ENCODE peak calls at places on chromosomes 1 and 21, in eight cellular contexts. K is ACHN; P is substantia nigra; B is activated naive CD8-positive, alpha-beta T cell treated with anti-CD3 and anti-CD28 coated beads, Interleukin-2, amount 50 U/mL, for 24 hours; M is body of pancreas; I is endothelial cell; Z is stimulated activated CD4-positive, alpha-beta T cell treated with anti-CD3 and anti-CD28 coated beads, Interleukin-4, amount 100 ng/mL, for 48 hours; N is nucleus accumbens. F is an unnamed sample.

GRCh38 chr1:181062800-181063428 is 25.6 kb upstream of the IER5 start:
- DNase-seq in I (no peak), Z (no peak), M (peak; percentile 35), K (no peak), P (no peak), N (no peak), B (peak; percentile 46), F (no peak)

GRCh38 chr21:42040411-42041180 is 30.4 kb upstream of the ZBTB21 start:
- DNase-seq in B (no peak), M (peak; percentile 56), Z (no peak), P (no peak), I (no peak), N (no peak), K (peak; percentile 97), F (no peak)

GRCh38 chr21:45580576-45581321 is 38.5 kb upstream of the SLC19A1 start:
- DNase-seq in M (no peak), B (no peak), K (no peak), N (no peak), P (no peak), Z (no peak), I (no peak), F (no peak)

GRCh38 chr1:162321809-162322422 is 54.7 kb downstream of the SPATA46 start:
- DNase-seq in N (no peak), Z (no peak), I (no peak), M (no peak), P (no peak), K (no peak), B (no peak), F (no peak)

GRCh38 chr1:193685986-193686385 is 499.6 kb upstream of the B3GALT2 start:
- DNase-seq in P (no peak), Z (no peak), K (no peak), N (no peak), B (no peak), I (no peak), M (no peak), F (no peak)

GRCh38 chr1:83034846-83035245 is 964.1 kb downstream of the TTLL7 start:
- DNase-seq in N (no peak), K (no peak), Z (no peak), M (no peak), B (no peak), I (no peak), P (no peak), F (no peak)

GRCh38 chr1:58739851-58740466 is 40.1 kb upstream of the MYSM1 start:
- DNase-seq in P (no peak), M (peak; percentile 44), K (peak; percentile 64), B (no peak), I (peak; percentile 38), Z (no peak), N (no peak), F (peak; percentile 18)

GRCh38 chr1:150808851-150809250 is 791 bp upstream of the CTSK start:
- DNase-seq in K (no peak), M (no peak), Z (no peak), B (no peak), P (no peak), I (no peak), N (no peak), F (no peak)

GRCh38 chr1:92446990-92447681 is 39.6 kb downstream of the GFI1 start:
- DNase-seq in B (no peak), P (no peak), I (no peak), N (no peak), K (no peak), M (no peak), Z (no peak), F (no peak)

GRCh38 chr1:151898519-151898991 is 10.8 kb downstream of the THEM4 start:
- DNase-seq in Z (no peak), N (no peak), P (no peak), B (peak; percentile 19), M (no peak), K (no peak), I (no peak), F (no peak)

GRCh38 chr1:11918779-11919519 is 7.3 kb downstream of the KIAA2013 start:
- DNase-seq in P (peak; percentile 46), I (no peak), B (no peak), K (peak; percentile 70), Z (no peak), M (peak; percentile 43), N (peak; percentile 45), F (no peak)

GRCh38 chr21:36635991-36636390 is 62.9 kb upstream of the SIM2 start:
- DNase-seq in M (no peak), I (no peak), Z (no peak), N (no peak), B (no peak), P (no peak), K (no peak), F (no peak)

GRCh38 chr1:19725606-19726005 is 60.9 kb downstream of the HTR6 start:
- DNase-seq in K (no peak), P (no peak), N (no peak), I (no peak), M (no peak), B (no peak), Z (no peak), F (no peak)

GRCh38 chr21:45169682-45170081 is 95.3 kb downstream of the ADARB1 start:
- DNase-seq in P (no peak), M (no peak), K (no peak), Z (no peak), B (no peak), N (no peak), I (no peak), F (no peak)

GRCh38 chr1:53511323-53511932 is 52.2 kb downstream of the DMRTB1 start:
- DNase-seq in Z (no peak), N (no peak), P (no peak), I (no peak), B (no peak), M (no peak), K (no peak), F (no peak)

GRCh38 chr21:44322621-44323325 is 16.4 kb downstream of the CFAP410 start:
- DNase-seq in P (no peak), K (no peak), Z (no peak), B (no peak), I (no peak), N (no peak), M (no peak), F (no peak)

GRCh38 chr1:11640944-11641343 is 13.3 kb downstream of the FBXO2 start:
- DNase-seq in I (no peak), K (no peak), B (no peak), N (no peak), P (no peak), Z (no peak), M (no peak), F (no peak)

GRCh38 chr1:8241417-8242014 is 76.4 kb upstream of the SLC45A1 start:
- DNase-seq in N (no peak), P (no peak), Z (no peak), M (no peak), B (no peak), K (no peak), I (no peak), F (no peak)

GRCh38 chr1:152112101-152112884 is 3.0 kb downstream of the TCHH start:
- DNase-seq in B (no peak), N (no peak), Z (no peak), M (no peak), K (peak; percentile 17), I (peak; percentile 15), P (no peak), F (no peak)

GRCh38 chr1:198775606-198776005 is 136.8 kb downstream of the PTPRC start:
- DNase-seq in B (no peak), Z (no peak), I (no peak), K (no peak), N (no peak), P (no peak), M (no peak), F (no peak)

GRCh38 chr1:107326823-107327445 is 186.1 kb downstream of the NTNG1 start:
- DNase-seq in I (no peak), Z (no peak), B (no peak), P (no peak), N (no peak), K (no peak), M (no peak), F (no peak)

GRCh38 chr1:9024837-9025236 is 1.4 kb downstream of the SLC2A7 start:
- DNase-seq in B (no peak), P (no peak), Z (no peak), I (no peak), N (no peak), K (no peak), M (no peak), F (no peak)

GRCh38 chr1:22694172-22694571 is 16.5 kb upstream of the EPHB2 start:
- DNase-seq in B (no peak), Z (no peak), I (no peak), P (no peak), N (no peak), M (no peak), K (no peak), F (no peak)

GRCh38 chr1:78095618-78096416 is 50.1 kb downstream of the GIPC2 start:
- DNase-seq in Z (no peak), P (no peak), K (no peak), N (no peak), B (no peak), I (no peak), M (no peak), F (no peak)

F was measured in iPS DF 6.9.